ENCODE peak calls at places on chromosomes 1 and 21, in five cellular contexts. P is neural crest cell, U is left lung, D is NCI-H748 treated with DMSO at 0.1 percent for 48 hours, T is AG09319. L is an unnamed sample.

GRCh38 chr1:90729484-90730246 is 12.6 kb upstream of the BARHL2 start:
- DNase-seq in P (peak), U (no peak), D (no peak), T (no peak), L (no peak)

GRCh38 chr1:47796626-47797025 is 200.6 kb downstream of the TRABD2B start:
- DNase-seq in P (no peak), U (no peak), D (no peak), T (no peak), L (no peak)

GRCh38 chr1:206971029-206971655 is 882 bp upstream of the FCAMR start:
- DNase-seq in P (no peak), U (no peak), D (no peak), T (no peak), L (no peak)

GRCh38 chr1:6012529-6013318 is 20.5 kb upstream of the NPHP4 start:
- DNase-seq in P (no peak), U (no peak), D (no peak), T (no peak), L (no peak)

GRCh38 chr1:7570311-7570710 is 200.8 kb upstream of the VAMP3 start:
- DNase-seq in P (no peak), U (no peak), D (no peak), T (no peak), L (no peak)

GRCh38 chr1:211935448-211935970 is 99.8 kb downstream of the INTS7 start:
- DNase-seq in P (no peak), U (no peak), D (no peak), T (no peak), L (no peak)

GRCh38 chr1:47325530-47325929 is 8.1 kb upstream of the CMPK1 start:
- DNase-seq in P (no peak), U (no peak), D (peak), T (no peak), L (peak)

GRCh38 chr1:232600430-232601258 is 29.3 kb downstream of the SIPA1L2 start:
- DNase-seq in P (no peak), U (no peak), D (peak), T (no peak), L (peak)

GRCh38 chr1:41467673-41468072 is 16.8 kb downstream of the EDN2 start:
- DNase-seq in P (no peak), U (no peak), D (no peak), T (no peak), L (no peak)

GRCh38 chr1:225953315-225953714 is 12.3 kb upstream of the LEFTY2 start:
- DNase-seq in P (no peak), U (no peak), D (no peak), T (no peak), L (no peak)

GRCh38 chr1:201420608-201421002 is 925 bp downstream of the TNNI1 start:
- DNase-seq in P (no peak), U (no peak), D (no peak), T (no peak), L (no peak)

GRCh38 chr1:200231787-200232222 is 178.0 kb downstream of the ZNF281 start:
- DNase-seq in P (no peak), U (no peak), D (no peak), T (no peak), L (no peak)

GRCh38 chr1:62327360-62328051 is 8.3 kb upstream of the KANK4 start:
- DNase-seq in P (no peak), U (no peak), D (no peak), T (no peak), L (peak)

GRCh38 chr1:3651011-3651938 is 1.0 kb upstream of the TP73 start:
- DNase-seq in P (no peak), U (no peak), D (no peak), T (no peak), L (no peak)

GRCh38 chr1:208127791-208128408 is 116.3 kb downstream of the PLXNA2 start:
- DNase-seq in P (no peak), U (no peak), D (no peak), T (no peak), L (peak)

GRCh38 chr1:11458811-11459275 is 20.1 kb upstream of the DISP3 start:
- DNase-seq in P (no peak), U (no peak), D (no peak), T (no peak), L (no peak)

GRCh38 chr1:37315236-37315870 is 159.0 kb upstream of the ZC3H12A start:
- DNase-seq in P (no peak), U (no peak), D (peak), T (no peak), L (peak)

GRCh38 chr1:61133048-61134019 is 51.0 kb downstream of the NFIA start:
- DNase-seq in P (no peak), U (no peak), D (no peak), T (no peak), L (no peak)

GRCh38 chr21:22395965-22396364 is 1397.8 kb downstream of the NCAM2 start:
- DNase-seq in P (no peak), U (no peak), D (no peak), T (no peak), L (no peak)

GRCh38 chr1:161127649-161128048 is 4.8 kb downstream of the DEDD start:
- DNase-seq in P (no peak), U (no peak), D (no peak), T (no peak), L (no peak)

GRCh38 chr1:234656981-234657651 is 47.1 kb upstream of the IRF2BP2 start:
- DNase-seq in P (no peak), U (no peak), D (no peak), T (peak), L (peak)

GRCh38 chr1:26768755-26769154 is 19.0 kb upstream of the PIGV start:
- DNase-seq in P (no peak), U (no peak), D (no peak), T (peak), L (no peak)

GRCh38 chr1:183218981-183219621 is 33.0 kb downstream of the LAMC2 start:
- DNase-seq in P (no peak), U (peak), D (no peak), T (no peak), L (peak)

GRCh38 chr1:64490204-64490818 is 20.4 kb downstream of the CACHD1 start:
- DNase-seq in P (no peak), U (no peak), D (no peak), T (no peak), L (no peak)

GRCh38 chr1:174519845-174520244 is 72.1 kb downstream of the GPR52 start:
- DNase-seq in P (no peak), U (no peak), D (no peak), T (no peak), L (peak)

GRCh38 chr1:21572141-21572540 is 62.9 kb downstream of the ALPL start:
- DNase-seq in P (no peak), U (no peak), D (no peak), T (no peak), L (no peak)

L was measured in NCI-H146.